ENCODE peak calls at places on chromosome 9, in four cellular contexts. W is hepatocyte, A is trophoblast cell, V is fibroblast of lung. F is an unnamed sample.
A peak's percentile ranks its signal among the peaks of the same experiment; 100 is the strongest.

GRCh38 chr9:121288874-121289553 is 21.1 kb downstream of the GSN start:
- DNase-seq in V (peak; percentile 92), W (peak; percentile 87), A (peak; percentile 92), F (no peak)

GRCh38 chr9:94918038-94918753 is 191.7 kb downstream of the AOPEP start:
- DNase-seq in A (no peak), V (no peak), W (no peak), F (no peak)

GRCh38 chr9:134323741-134324358 is 2.4 kb upstream of the RXRA start:
- DNase-seq in W (no peak), A (no peak), V (peak; percentile 75), F (no peak)

GRCh38 chr9:101463397-101463796 is 27.8 kb upstream of the ALDOB start:
- DNase-seq in V (peak; percentile 70), W (no peak), A (no peak), F (no peak)

GRCh38 chr9:125878241-125878640 is 131.1 kb downstream of the PBX3 start:
- DNase-seq in W (no peak), V (peak; percentile 49), A (no peak), F (no peak)

GRCh38 chr9:35552837-35553236 is 52.2 kb upstream of the TESK1 start:
- DNase-seq in A (no peak), V (peak; percentile 56), W (no peak), F (no peak)

GRCh38 chr9:88092699-88093359 is 45.4 kb downstream of the SPATA31C2 start:
- DNase-seq in A (peak; percentile 46), W (peak; percentile 50), V (peak; percentile 12), F (no peak)

GRCh38 chr9:1535051-1535450 is 480.1 kb upstream of the SMARCA2 start:
- DNase-seq in A (peak; percentile 6), V (no peak), W (no peak), F (no peak)

GRCh38 chr9:95772320-95773060 is 103.0 kb upstream of the ERCC6L2 start:
- DNase-seq in V (peak; percentile 73), A (no peak), W (peak; percentile 83), F (peak; percentile 37)

GRCh38 chr9:69389437-69389995 is 64.5 kb downstream of the ENTREP1 start:
- DNase-seq in A (peak; percentile 48), W (no peak), V (no peak), F (no peak)

GRCh38 chr9:97388721-97389238 is 23.1 kb upstream of the TDRD7 start:
- DNase-seq in A (peak; percentile 2), W (no peak), V (no peak), F (no peak)

GRCh38 chr9:89497181-89497963 is 541 bp downstream of the SEMA4D start:
- DNase-seq in V (no peak), W (peak; percentile 30), A (no peak), F (no peak)

GRCh38 chr9:89177401-89178161 is 1.0 kb downstream of the SHC3 start:
- DNase-seq in A (no peak), W (no peak), V (peak; percentile 45), F (no peak)

GRCh38 chr9:3960661-3961144 is 339.2 kb downstream of the GLIS3 start:
- DNase-seq in W (no peak), V (peak; percentile 69), A (no peak), F (no peak)

DNA sequence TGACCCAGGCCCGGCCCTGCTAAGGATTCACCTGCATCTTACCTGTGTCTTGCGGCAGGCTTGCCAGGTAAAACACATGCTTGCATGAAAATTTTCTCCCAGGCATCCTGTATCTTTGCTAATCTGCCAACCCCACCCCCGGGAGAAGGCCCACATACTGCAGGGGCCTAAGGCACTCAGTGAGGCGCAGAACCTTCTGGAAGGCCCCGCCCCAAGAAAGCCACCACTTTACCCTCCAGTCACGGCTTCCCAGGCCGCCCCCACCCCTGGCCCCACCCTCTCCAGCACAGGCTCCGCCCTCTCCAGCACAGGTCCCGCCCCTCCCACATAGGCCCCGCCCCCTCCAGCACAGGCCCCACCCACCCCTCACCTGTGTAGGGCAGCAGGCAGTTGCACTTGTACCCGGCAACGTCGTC is 29.8 kb upstream of the SEC16A start:
- DNase-seq in W (no peak), V (no peak), A (no peak), F (no peak)
- H3K4me3 ChIP-seq in W (no peak overlapping the region), V (no peak overlapping the region), A (no peak overlapping the region), F (no peak overlapping the region)

DNA sequence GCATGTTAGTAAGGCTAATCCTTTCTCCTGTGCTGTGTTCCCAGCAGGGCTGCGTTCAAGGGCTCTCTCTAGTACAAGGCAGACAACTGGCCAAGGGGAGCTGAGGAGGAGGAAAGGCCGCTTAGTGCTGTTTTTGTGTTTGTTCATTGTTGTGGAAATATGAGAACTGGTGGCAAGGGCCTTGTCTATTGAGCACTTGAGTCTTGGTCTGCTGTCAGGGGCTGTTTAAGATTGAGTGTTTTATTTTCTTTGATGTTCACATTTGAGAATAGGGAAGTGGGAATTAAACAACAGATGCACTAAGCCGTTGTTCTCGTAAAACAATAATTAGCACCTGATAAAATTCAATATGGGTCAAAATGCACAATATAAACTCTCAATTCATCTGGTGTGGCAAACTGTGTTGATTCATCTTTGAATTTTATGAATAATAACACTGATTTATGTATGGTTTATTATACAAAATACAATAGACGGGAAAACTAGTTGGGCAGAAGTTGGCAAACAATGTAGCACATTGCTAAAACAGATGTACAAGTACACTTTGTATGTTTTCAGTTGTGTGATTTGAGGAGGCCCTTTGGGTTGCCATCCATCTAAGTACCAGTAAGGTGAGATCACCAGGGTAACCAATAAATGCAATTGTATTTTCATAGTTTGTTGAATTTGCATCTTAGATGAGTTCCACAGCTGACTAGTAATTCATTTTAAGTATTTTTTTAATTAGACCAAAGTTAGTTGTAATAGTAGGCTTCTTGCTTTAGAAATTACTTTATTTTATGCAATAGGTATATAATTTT is 97.6 kb upstream of the GRHPR start:
- DNase-seq in W (no peak), V (no peak), A (no peak), F (no peak)
- H3K4me3 ChIP-seq in W (no peak overlapping the region), V (no peak overlapping the region), A (no peak overlapping the region), F (no peak overlapping the region)

DNA sequence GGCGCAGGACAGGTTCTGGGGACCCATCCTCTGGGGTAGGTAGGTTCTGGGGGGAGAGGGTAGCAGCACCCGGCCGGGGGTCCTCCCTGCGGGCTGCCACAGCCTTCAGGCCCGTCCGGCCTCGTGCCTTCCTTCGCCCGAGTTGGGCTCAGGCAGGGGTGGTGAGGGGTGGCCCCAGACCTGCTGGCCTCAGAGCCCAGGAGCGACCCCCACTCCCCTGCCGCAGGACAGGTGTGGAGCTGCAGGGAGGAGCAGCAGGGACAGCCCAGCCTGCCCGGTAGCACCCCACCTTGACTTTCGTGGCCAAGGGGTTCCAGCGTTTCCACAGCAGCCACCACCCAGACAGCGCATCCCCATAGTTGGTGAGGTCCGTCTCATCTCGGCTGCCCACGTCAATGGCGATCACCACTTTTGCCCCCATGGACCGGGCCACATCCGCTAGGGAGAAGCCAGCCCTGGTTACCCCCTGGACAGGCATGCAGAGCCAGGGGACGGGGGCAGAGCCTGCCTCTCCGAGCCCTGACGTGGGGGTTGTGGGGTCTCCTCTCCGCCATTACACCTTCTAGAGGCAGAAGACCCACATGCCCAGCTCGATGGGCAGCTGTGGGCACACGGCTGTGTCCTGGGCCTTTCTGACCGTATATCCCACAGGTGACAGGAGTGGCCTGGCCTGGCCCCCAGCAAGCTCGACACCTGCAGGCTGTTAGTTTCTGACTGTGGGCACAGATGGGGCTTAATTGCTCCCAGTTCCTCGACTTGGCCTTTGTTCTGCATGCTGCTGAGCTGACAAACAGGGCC is 3.5 kb upstream of the NSMF start:
- DNase-seq in W (no peak), A (no peak), V (no peak), F (peak; percentile 18)
- H3K4me3 ChIP-seq in W (no peak overlapping the region), A (no peak overlapping the region), V (no peak overlapping the region), F (peak overlapping the region; percentile 38)

DNA sequence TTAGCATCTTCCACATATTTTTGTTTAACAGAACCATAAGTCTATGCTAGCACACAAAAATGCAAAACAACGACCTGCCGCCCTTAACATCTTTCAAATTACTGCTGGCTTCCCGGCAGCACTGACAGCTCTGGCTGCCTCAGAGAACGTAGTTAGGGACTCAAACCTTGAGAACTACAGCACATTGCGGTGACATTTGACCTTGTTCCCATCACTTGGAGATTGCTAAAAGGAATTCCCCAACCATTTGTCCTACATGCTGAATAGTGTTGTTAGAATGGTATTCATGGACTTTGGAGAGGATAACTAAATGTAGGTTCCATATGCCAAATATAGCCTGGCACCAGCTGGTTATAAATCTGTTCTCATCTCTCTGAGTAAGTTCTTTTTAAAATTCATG is 871.6 kb upstream of the TYRP1 start:
- DNase-seq in V (no peak), A (no peak), W (no peak), F (no peak)
- H3K4me3 ChIP-seq in V (no peak overlapping the region), A (no peak overlapping the region), W (no peak overlapping the region), F (no peak overlapping the region)

GRCh38 chr9:130739081-130739480 is 45.5 kb downstream of the EXOSC2 start:
- DNase-seq in V (no peak), A (no peak), W (no peak), F (no peak)
- H3K4me3 ChIP-seq in V (no peak overlapping the region), A (no peak overlapping the region), W (no peak overlapping the region), F (no peak overlapping the region)

F was measured in Jurkat, Clone E6-1.